ENCODE peak calls at places on chromosomes 4 and X, in six cellular contexts. O is GM12891, X is HepG2, P is K562, L is H1, B is GM12878. Y is an unnamed sample.

GRCh38 chrX:72003811-72004750 is 93.4 kb downstream of the NHSL2 start:
- DNase-seq in O (no peak), X (no peak), P (no peak), L (peak), B (no peak), Y (no peak)

GRCh38 chrX:112769034-112769433 is 71.6 kb downstream of the AMOT start:
- DNase-seq in O (no peak), X (no peak), P (no peak), L (no peak), B (no peak), Y (no peak)

GRCh38 chrX:11540532-11541377 is 125.0 kb downstream of the ARHGAP6 start:
- DNase-seq in O (no peak), X (no peak), P (no peak), L (no peak), B (peak), Y (no peak)

GRCh38 chr4:87058272-87059073 is 123.7 kb downstream of the AFF1 start:
- DNase-seq in O (no peak), X (no peak), P (peak), L (no peak), B (no peak), Y (no peak)

GRCh38 chr4:59920414-59920813 is 1279.7 kb upstream of the ADGRL3 start:
- DNase-seq in O (no peak), X (no peak), P (no peak), L (no peak), B (no peak), Y (no peak)

GRCh38 chrX:3204606-3205005 is 141.8 kb downstream of the MXRA5 start:
- DNase-seq in O (no peak), X (no peak), P (no peak), L (no peak), B (no peak), Y (no peak)

GRCh38 chr4:158020734-158021346 is 152.0 kb downstream of the GASK1B start:
- DNase-seq in O (no peak), X (peak), P (no peak), L (no peak), B (no peak), Y (no peak)

GRCh38 chrX:118724775-118725174 is 2.6 kb upstream of the IL13RA1 start:
- DNase-seq in O (no peak), X (peak), P (peak), L (no peak), B (no peak), Y (no peak)

GRCh38 chr4:173168396-173169177 is at the start of gene GALNT7:
- DNase-seq in O (peak), X (no peak), P (peak), L (peak), B (no peak), Y (peak)

GRCh38 chrX:65502618-65503017 is 32.0 kb downstream of the LAS1L start:
- DNase-seq in O (no peak), X (no peak), P (no peak), L (no peak), B (no peak), Y (no peak)

GRCh38 chr4:78186597-78187543 is 129.7 kb downstream of the FRAS1 start:
- DNase-seq in O (no peak), X (no peak), P (no peak), L (no peak), B (no peak), Y (no peak)

GRCh38 chr4:99803702-99804101 is 12.9 kb upstream of the DAPP1 start:
- DNase-seq in O (no peak), X (no peak), P (no peak), L (no peak), B (no peak), Y (no peak)

GRCh38 chr4:93648258-93648657 is 180.3 kb upstream of the ATOH1 start:
- DNase-seq in O (no peak), X (no peak), P (no peak), L (no peak), B (no peak), Y (no peak)

GRCh38 chrX:10922841-10923240 is 188.3 kb upstream of the HCCS start:
- DNase-seq in O (no peak), X (no peak), P (no peak), L (no peak), B (no peak), Y (no peak)

GRCh38 chrX:17976955-17977354 is 115.9 kb upstream of the RAI2 start:
- DNase-seq in O (no peak), X (no peak), P (no peak), L (no peak), B (no peak), Y (no peak)

GRCh38 chr4:70714488-70714887 is 7.3 kb upstream of the RUFY3 start:
- DNase-seq in O (no peak), X (no peak), P (no peak), L (no peak), B (no peak), Y (no peak)

GRCh38 chr4:113958766-113959540 is 20.5 kb downstream of the ARSJ start:
- DNase-seq in O (no peak), X (peak), P (no peak), L (no peak), B (no peak), Y (no peak)
- TF ChIP-seq TAF1 in O (no peak), X (no peak), P (no peak), L (no peak), B (no peak), Y (no peak)

GRCh38 chrX:104151037-104151436 is 5.8 kb downstream of the SLC25A53 start:
- DNase-seq in O (no peak), X (no peak), P (no peak), L (no peak), B (no peak), Y (no peak)

DNA sequence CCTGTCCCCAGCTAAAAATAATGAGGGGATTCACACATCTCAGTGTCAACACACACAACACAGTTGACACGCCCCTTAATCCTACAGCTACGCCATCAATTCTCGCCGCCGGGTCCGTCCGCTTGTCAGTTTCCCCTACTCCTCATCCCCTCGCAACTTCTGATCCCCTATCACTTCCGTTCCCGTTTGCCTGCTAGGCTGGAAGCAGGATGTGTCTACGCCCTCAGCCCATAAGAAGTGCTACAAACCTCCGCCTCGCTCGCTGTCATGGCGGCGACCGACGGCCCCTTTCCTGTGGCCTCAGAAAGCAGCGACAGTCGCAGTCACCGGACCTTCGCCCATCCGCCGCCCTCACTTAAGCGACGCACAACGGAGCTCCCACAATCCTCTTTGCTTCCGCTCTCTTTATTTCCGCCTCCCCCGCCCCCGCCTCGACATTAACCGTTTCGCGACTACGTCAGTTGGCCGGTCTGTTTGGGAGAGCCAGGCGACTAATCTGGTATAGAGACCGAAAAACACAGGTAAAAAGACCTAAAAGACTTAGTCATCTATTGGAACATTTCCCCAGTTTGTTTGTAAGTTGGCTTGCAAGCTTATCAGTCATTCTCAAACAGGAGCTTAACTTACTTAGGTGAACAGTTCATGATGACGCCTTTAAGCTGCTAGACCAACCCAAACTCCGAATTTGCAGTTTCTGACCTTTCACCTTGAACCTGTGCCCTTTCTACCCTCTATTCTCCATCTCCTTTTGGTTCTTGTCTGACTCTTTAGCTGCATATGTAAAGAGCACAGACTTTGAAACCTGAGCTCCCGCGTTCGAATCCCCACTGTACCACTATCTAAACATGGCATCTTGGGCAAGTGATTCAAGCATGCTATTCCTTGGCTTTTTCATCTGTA is at the start of gene SLC25A53:
- DNase-seq in O (peak), X (peak), P (peak), L (peak), B (peak), Y (peak)
- TF ChIP-seq POLR2A in O (peak), X (peak), P (peak), L (no peak), B (peak), Y (peak)

DNA sequence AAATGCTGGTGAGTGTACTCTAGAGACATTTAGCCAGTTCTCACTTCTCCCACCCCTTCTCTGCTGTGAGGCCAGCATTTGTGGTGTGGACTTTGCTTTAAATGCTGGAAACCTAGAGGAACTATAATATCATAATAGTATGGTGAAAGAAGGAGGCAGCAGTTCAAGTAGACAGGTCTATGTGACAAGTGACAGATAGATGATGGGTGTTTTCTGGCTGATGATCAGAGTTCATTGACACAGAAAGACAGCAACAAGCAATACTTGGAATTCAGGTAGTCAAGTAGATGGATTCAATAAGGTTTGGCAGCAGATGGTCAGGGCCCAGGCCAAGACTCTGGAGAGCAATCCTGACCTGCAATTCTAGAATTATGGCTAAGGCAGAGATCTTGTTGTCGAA is 317.5 kb downstream of the PCDH7 start:
- DNase-seq in O (no peak), X (no peak), P (no peak), L (no peak), B (no peak), Y (no peak)
- TF ChIP-seq POLR2AphosphoS5 in O (no peak), X (no peak), P (no peak), L (no peak), B (no peak), Y (no peak)

GRCh38 chrX:9724711-9725110 is 40.9 kb downstream of the GPR143 start:
- DNase-seq in O (no peak), X (no peak), P (no peak), L (no peak), B (no peak), Y (no peak)
- TF ChIP-seq TAF1 in O (no peak), X (no peak), P (no peak), L (no peak), B (no peak), Y (no peak)

DNA sequence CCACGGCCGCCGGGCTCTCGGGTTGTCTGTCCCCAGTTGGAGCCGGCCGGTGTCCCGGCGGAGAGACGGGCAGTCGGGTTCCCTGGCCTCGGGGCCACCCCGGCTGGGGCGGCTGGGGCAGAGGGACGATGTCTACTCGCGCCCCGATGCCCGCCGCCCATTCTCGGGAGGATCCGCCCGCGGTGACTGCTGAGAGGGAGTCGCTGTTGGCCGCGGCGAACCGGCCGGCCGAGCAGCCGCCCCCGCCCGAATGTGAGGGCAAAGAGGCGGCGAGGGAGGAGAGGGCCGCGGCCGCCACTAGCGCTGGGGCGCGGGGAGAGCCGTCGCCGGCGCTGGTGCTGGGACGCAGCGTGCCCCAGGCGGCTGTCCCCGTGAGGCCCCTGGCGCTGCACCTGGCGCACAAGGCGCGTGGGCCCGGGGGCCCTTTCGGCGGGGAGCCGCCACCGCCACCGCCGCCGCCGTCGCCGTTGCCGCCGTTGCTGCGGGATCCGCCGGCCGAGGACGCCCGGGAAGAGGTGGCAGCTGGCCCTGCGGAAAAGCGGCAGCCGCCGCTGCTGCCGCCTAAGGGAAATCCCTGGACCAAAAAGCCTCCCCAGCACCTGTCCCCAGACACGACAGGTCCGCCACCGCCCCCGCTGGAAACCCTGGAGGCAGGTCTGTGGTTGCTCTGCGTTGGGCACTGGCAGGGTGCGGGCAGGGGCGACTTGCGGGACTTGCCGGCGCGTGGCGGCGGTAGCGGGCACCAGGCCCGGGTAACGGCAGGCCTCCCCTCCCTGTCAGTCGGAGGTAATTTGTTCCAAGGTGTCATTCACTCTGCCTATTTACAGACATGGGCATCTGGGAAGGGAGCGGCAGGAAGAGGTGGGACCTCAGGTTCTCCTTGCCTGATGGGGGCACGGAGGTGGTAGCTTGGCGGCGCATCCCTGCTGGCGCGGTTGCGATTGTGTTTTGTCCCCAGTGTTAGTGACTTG is 739 bp downstream of the LARP1B start:
- DNase-seq in O (peak), X (peak), P (peak), L (peak), B (no peak), Y (peak)
- TF ChIP-seq POLR2A in O (no peak), X (peak), P (no peak), L (peak), B (peak), Y (peak)

DNA sequence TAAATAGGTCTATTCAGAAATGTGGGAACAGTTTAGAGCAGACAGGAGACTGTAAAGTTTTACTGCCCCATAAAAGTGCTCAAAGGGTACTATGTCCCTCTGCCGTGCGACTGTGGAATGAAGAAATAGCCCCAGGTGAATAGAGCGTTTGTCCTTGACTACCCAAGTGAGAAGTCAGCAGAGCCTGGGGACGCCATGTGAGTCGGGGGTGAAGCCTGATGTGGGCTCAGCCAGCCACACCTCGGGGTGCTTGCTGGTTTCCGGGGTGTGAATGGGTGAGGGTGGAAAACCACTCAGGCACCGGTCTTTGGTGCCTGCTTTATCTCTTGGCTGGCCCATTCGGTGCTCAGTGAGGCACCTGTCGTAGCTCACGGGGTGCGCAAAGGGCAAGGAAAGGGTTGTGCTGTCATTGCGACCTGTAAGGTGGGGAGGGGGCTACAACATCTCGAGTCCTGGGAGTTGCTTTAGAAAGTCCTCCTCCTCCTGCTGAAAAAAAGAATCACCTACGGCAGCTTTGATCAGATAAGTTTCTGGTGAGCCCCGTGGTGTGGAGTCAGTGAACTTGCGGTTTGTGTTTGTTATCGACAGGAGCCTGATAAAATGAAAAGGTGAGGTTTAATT is 895 bp downstream of the TRIM2 start:
- DNase-seq in O (no peak), X (peak), P (peak), L (peak), B (peak), Y (no peak)
- TF ChIP-seq POLR2AphosphoS5 in O (no peak), X (no peak), P (no peak), L (no peak), B (no peak), Y (no peak)

GRCh38 chr4:140426610-140427103 is 791 bp downstream of the CLGN start:
- DNase-seq in O (peak), X (peak), P (peak), L (no peak), B (no peak), Y (no peak)
- TF ChIP-seq TAF1 in O (no peak), X (no peak), P (no peak), L (no peak), B (no peak), Y (no peak)

GRCh38 chrX:147912093-147912801 is 528 bp downstream of the FMR1 start:
- DNase-seq in O (peak), X (no peak), P (peak), L (peak), B (no peak), Y (peak)

GRCh38 chrX:147913570-147913969 is 1.9 kb downstream of the FMR1 start:
- DNase-seq in O (no peak), X (no peak), P (no peak), L (no peak), B (no peak), Y (no peak)

GRCh38 chrX:147914609-147915008 is 2.9 kb downstream of the FMR1 start:
- DNase-seq in O (no peak), X (no peak), P (no peak), L (no peak), B (no peak), Y (no peak)

GRCh38 chrX:147910607-147911006 is 1.1 kb upstream of the FMR1 start:
- DNase-seq in O (no peak), X (no peak), P (no peak), L (no peak), B (no peak), Y (no peak)

GRCh38 chrX:147911192-147912022 is at the start of gene FMR1:
- DNase-seq in O (peak), X (peak), P (peak), L (peak), B (peak), Y (peak)
- TF ChIP-seq POLR2A in O (no peak), X (peak), P (no peak), L (peak), B (peak), Y (peak)

GRCh38 chr4:31461425-31461824 is 741.3 kb downstream of the PCDH7 start:
- DNase-seq in O (no peak), X (no peak), P (no peak), L (no peak), B (no peak), Y (no peak)

GRCh38 chr4:31458813-31459212 is 738.6 kb downstream of the PCDH7 start:
- DNase-seq in O (no peak), X (no peak), P (no peak), L (no peak), B (no peak), Y (no peak)

DNA sequence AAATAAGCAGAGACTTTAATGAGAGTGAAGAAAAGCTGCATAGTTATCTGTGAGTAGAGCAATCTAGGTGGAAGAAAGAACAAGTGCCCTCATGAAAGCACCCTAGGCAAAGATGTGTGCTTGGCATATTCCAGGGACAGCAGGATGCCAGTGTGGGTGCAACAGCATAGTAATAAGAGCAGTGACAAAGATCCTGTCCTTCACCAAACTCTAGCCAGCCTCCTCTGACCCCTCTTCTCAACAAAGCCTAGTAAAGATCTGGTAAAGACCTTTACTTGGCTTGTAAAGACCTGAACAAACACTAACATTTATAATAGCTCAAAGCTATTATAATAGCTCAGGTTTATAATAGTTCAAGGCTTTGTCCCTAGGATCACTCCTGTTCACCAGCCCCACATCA is 735.4 kb downstream of the PCDH7 start:
- DNase-seq in O (no peak), X (no peak), P (no peak), L (no peak), B (no peak), Y (no peak)
- TF ChIP-seq POLR2AphosphoS5 in O (no peak), X (no peak), P (no peak), L (no peak), B (no peak), Y (no peak)

Y was measured in GM12892.